ENCODE peak calls at places on chromosomes 16 and 17, in five cellular contexts. One of them, this sample, is unnamed.

GRCh38 chr16:19884611-19885455 is at the start of gene GPRC5B:
- DNase-seq in esophagus squamous epithelium: no peak
- DNase-seq in H1: peak
- DNase-seq in heart left ventricle: peak
- DNase-seq in breast epithelium: peak
- DNase-seq in this sample: peak

GRCh38 chr16:53484542-53484941 is 18.5 kb downstream of the AKTIP start:
- DNase-seq in esophagus squamous epithelium: no peak
- DNase-seq in H1: no peak
- DNase-seq in heart left ventricle: no peak
- DNase-seq in breast epithelium: no peak
- DNase-seq in this sample: no peak

GRCh38 chr17:1164935-1165556 is 14.7 kb downstream of the ABR start:
- DNase-seq in esophagus squamous epithelium: no peak
- DNase-seq in H1: no peak
- DNase-seq in heart left ventricle: no peak
- DNase-seq in breast epithelium: no peak
- DNase-seq in this sample: peak

GRCh38 chr17:1078831-1079561 is 82.1 kb downstream of the TIMM22 start:
- DNase-seq in esophagus squamous epithelium: no peak
- DNase-seq in H1: peak
- DNase-seq in heart left ventricle: peak
- DNase-seq in breast epithelium: no peak
- DNase-seq in this sample: no peak

GRCh38 chr16:84459941-84460405 is 44.5 kb downstream of the MEAK7 start:
- DNase-seq in esophagus squamous epithelium: no peak
- DNase-seq in H1: no peak
- DNase-seq in heart left ventricle: no peak
- DNase-seq in breast epithelium: no peak
- DNase-seq in this sample: peak

GRCh38 chr17:5500247-5500803 is 14.0 kb downstream of the MIS12 start:
- DNase-seq in esophagus squamous epithelium: no peak
- DNase-seq in H1: no peak
- DNase-seq in heart left ventricle: no peak
- DNase-seq in breast epithelium: no peak
- DNase-seq in this sample: no peak

GRCh38 chr17:58412064-58412703 is 5.2 kb downstream of the RNF43 start:
- DNase-seq in esophagus squamous epithelium: no peak
- DNase-seq in H1: no peak
- DNase-seq in heart left ventricle: no peak
- DNase-seq in breast epithelium: no peak
- DNase-seq in this sample: no peak

GRCh38 chr17:21756856-21757619 is 64.7 kb downstream of the KCNJ18 start:
- DNase-seq in esophagus squamous epithelium: no peak
- DNase-seq in H1: no peak
- DNase-seq in heart left ventricle: no peak
- DNase-seq in breast epithelium: no peak
- DNase-seq in this sample: peak

GRCh38 chr17:83072600-83073358 is 6.6 kb upstream of the METRNL start:
- DNase-seq in esophagus squamous epithelium: no peak
- DNase-seq in H1: no peak
- DNase-seq in heart left ventricle: no peak
- DNase-seq in breast epithelium: no peak
- DNase-seq in this sample: no peak

GRCh38 chr16:30738984-30739951 is 9.0 kb upstream of the PHKG2 start:
- DNase-seq in esophagus squamous epithelium: no peak
- DNase-seq in H1: no peak
- DNase-seq in heart left ventricle: no peak
- DNase-seq in breast epithelium: no peak
- DNase-seq in this sample: no peak

GRCh38 chr17:41738077-41738800 is 3.8 kb upstream of the HAP1 start:
- DNase-seq in esophagus squamous epithelium: no peak
- DNase-seq in H1: peak
- DNase-seq in heart left ventricle: peak
- DNase-seq in breast epithelium: peak
- DNase-seq in this sample: peak

GRCh38 chr17:55426851-55427586 is 5.4 kb upstream of the MMD start:
- DNase-seq in esophagus squamous epithelium: no peak
- DNase-seq in H1: no peak
- DNase-seq in heart left ventricle: no peak
- DNase-seq in breast epithelium: no peak
- DNase-seq in this sample: no peak

GRCh38 chr16:89472711-89473075 is 17.7 kb downstream of the ANKRD11 start:
- DNase-seq in esophagus squamous epithelium: no peak
- DNase-seq in H1: no peak
- DNase-seq in heart left ventricle: no peak
- DNase-seq in breast epithelium: no peak
- DNase-seq in this sample: peak

GRCh38 chr16:10242076-10242475 is 59.8 kb upstream of the GRIN2A start:
- DNase-seq in esophagus squamous epithelium: no peak
- DNase-seq in H1: no peak
- DNase-seq in heart left ventricle: no peak
- DNase-seq in breast epithelium: no peak
- DNase-seq in this sample: no peak

GRCh38 chr16:3695610-3696369 is 21.5 kb downstream of the TRAP1 start:
- DNase-seq in esophagus squamous epithelium: no peak
- DNase-seq in H1: no peak
- DNase-seq in heart left ventricle: no peak
- DNase-seq in breast epithelium: no peak
- DNase-seq in this sample: no peak
- TF ChIP-seq POLR2A in esophagus squamous epithelium: no peak
- TF ChIP-seq POLR2A in H1: no peak
- TF ChIP-seq POLR2A in heart left ventricle: no peak
- TF ChIP-seq POLR2A in breast epithelium: no peak
- TF ChIP-seq POLR2A in this sample: no peak

DNA sequence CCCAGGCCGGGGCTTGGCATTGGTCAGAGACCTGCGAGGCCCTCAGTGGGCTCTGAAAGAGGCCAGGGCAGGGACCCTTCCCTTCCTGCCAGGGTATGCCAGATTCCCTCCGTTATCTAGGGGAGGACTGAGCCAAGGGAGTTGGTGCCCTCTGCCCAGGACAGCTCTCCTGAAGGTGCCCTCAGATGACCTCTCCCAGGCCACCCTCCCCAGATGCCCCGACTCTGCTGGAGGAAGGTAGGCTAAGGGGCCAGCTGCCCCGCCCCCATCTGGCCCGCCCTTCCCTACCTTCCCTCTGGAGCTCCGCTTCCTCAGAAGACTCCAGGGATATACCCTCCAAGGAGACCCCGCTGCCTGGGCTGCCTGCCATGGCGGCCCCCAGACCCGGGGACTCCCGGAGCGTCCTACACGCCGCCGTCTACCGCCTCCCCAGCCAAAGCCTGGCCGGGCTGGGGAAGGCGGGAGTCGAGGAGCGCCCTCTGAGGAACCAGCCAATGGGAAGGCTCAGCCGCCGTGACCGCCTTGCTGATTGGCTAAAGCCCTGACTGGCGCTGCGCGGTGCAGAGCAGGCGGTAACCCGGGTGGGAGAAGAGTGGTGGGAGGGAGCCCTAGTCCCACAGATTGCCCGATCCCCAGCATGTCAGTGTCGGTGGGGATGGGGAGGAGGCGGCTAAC is 7.0 kb downstream of the MPP2 start:
- DNase-seq in esophagus squamous epithelium: no peak
- DNase-seq in H1: peak
- DNase-seq in heart left ventricle: peak
- DNase-seq in breast epithelium: peak
- DNase-seq in this sample: peak
- TF ChIP-seq POLR2A in esophagus squamous epithelium: no peak
- TF ChIP-seq POLR2A in H1: no peak
- TF ChIP-seq POLR2A in heart left ventricle: no peak
- TF ChIP-seq POLR2A in breast epithelium: no peak
- TF ChIP-seq POLR2A in this sample: no peak

GRCh38 chr17:69093279-69093789 is 32.6 kb upstream of the ABCA9 start:
- DNase-seq in esophagus squamous epithelium: no peak
- DNase-seq in H1: no peak
- DNase-seq in heart left ventricle: no peak
- DNase-seq in breast epithelium: no peak
- DNase-seq in this sample: no peak
- TF ChIP-seq POLR2A in esophagus squamous epithelium: no peak
- TF ChIP-seq POLR2A in H1: no peak
- TF ChIP-seq POLR2A in heart left ventricle: no peak
- TF ChIP-seq POLR2A in breast epithelium: no peak
- TF ChIP-seq POLR2A in this sample: no peak

DNA sequence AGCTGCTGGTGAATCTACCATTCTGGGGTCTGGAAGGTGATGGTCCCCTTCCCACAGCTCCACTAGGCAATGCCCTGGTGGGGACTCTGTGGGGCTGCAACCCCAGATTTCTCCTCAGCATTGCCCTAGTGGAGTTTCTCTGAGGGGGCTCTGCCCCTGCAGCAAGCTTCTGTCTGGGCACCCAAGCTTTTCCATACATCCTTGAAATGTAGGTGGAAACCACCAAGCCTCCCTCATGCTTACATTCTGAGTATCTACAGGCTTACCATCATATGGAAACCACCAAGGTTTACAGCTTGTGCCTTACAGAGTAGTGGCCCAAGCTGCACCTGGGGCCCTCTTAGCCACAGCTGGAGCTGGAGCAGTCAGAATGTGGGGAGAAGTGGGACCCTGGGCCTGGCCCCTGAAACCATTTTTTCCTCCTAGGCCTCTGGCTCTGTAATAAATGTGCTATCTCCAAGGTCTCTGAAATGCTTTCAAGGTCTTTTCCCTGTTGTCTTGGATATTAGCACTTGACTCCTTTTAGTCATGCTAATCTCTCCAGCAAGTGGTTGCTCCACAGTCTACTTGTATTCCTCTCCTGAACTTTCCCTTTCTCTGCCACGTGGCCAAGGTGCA is 19.6 kb upstream of the DLX3 start:
- DNase-seq in esophagus squamous epithelium: no peak
- DNase-seq in H1: no peak
- DNase-seq in heart left ventricle: no peak
- DNase-seq in breast epithelium: no peak
- DNase-seq in this sample: no peak
- TF ChIP-seq POLR2A in esophagus squamous epithelium: no peak
- TF ChIP-seq POLR2A in H1: no peak
- TF ChIP-seq POLR2A in heart left ventricle: no peak
- TF ChIP-seq POLR2A in breast epithelium: no peak
- TF ChIP-seq POLR2A in this sample: no peak

GRCh38 chr17:31916496-31917064 is 15.1 kb upstream of the UTP6 start:
- DNase-seq in esophagus squamous epithelium: no peak
- DNase-seq in H1: no peak
- DNase-seq in heart left ventricle: no peak
- DNase-seq in breast epithelium: no peak
- DNase-seq in this sample: no peak
- TF ChIP-seq POLR2A in esophagus squamous epithelium: no peak
- TF ChIP-seq POLR2A in H1: no peak
- TF ChIP-seq POLR2A in heart left ventricle: no peak
- TF ChIP-seq POLR2A in breast epithelium: no peak
- TF ChIP-seq POLR2A in this sample: no peak

GRCh38 chr17:63932008-63932561 is at the start of gene CD79B:
- DNase-seq in esophagus squamous epithelium: no peak
- DNase-seq in H1: peak
- DNase-seq in heart left ventricle: no peak
- DNase-seq in breast epithelium: no peak
- DNase-seq in this sample: peak
- TF ChIP-seq POLR2A in esophagus squamous epithelium: no peak
- TF ChIP-seq POLR2A in H1: no peak
- TF ChIP-seq POLR2A in heart left ventricle: no peak
- TF ChIP-seq POLR2A in breast epithelium: no peak
- TF ChIP-seq POLR2A in this sample: no peak

DNA sequence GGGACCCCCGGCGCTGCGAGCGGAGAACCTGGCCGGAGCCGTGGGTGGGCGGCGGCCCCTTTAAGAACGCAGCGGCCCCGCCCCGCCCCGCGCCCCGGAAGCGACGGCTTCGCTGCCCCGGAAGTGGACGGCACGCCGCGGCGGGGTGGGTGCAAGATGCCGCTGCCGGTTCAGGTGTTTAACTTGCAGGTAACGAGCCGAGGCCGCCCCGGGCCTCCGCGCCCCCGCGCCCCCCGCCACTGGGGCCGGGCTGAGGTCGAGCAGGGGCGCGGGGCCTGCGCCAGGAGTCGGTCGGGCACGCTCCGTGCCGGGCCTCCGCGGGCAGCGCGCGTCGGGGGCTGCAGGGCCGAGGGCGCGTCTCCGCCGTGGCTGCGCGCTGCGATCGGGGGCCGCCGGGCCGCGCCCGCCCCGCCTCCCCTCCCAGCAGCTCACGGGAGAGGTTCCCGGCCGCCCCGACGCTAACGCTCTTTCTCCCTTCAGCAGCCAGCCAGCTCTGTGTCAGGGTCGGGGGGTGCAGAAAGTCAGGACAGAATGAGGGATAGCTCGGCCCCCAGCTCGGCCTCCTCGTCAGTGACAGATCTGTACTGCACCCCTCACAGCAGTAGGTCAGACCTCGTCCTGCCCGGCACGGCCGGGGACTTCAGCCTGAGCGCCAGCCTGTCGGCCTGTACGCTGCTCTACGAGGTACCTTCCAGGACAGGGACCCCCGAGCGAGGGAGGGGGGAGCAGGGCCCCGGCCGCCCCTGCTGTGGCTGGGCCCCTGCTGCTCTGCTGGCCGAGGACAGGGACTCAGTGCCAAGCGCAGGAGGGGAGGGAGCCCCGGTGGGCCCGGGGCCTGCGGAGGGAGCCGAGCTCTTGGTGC is at the start of the genes GPS1 and RFNG:
- DNase-seq in esophagus squamous epithelium: no peak
- DNase-seq in H1: peak
- DNase-seq in heart left ventricle: peak
- DNase-seq in breast epithelium: peak
- DNase-seq in this sample: peak
- TF ChIP-seq POLR2A in esophagus squamous epithelium: no peak
- TF ChIP-seq POLR2A in H1: no peak
- TF ChIP-seq POLR2A in heart left ventricle: peak
- TF ChIP-seq POLR2A in breast epithelium: no peak
- TF ChIP-seq POLR2A in this sample: no peak

This sample was measured in spleen.